ENCODE peak calls at places on chromosomes 7 and 10, in four cellular contexts. One of them, this sample, is unnamed.
A peak's percentile ranks its signal among the peaks of the same experiment; 100 is the strongest.

GRCh38 chr10:63264852-63265617 is 131.9 kb downstream of the NRBF2 start:
- DNase-seq in pancreas: no peak
- DNase-seq in RWPE2: no peak
- DNase-seq in cardiac fibroblast: peak; percentile 70
- DNase-seq in this sample: peak; percentile 57

GRCh38 chr7:8254667-8255066 is 7.3 kb downstream of the ICA1 start:
- DNase-seq in RWPE2: no peak
- DNase-seq in pancreas: peak; percentile 35
- DNase-seq in cardiac fibroblast: no peak
- DNase-seq in this sample: no peak

GRCh38 chr7:86904949-86905834 is 154.3 kb downstream of the ELAPOR2 start:
- DNase-seq in cardiac fibroblast: peak; percentile 45
- DNase-seq in RWPE2: no peak
- DNase-seq in pancreas: no peak
- DNase-seq in this sample: peak; percentile 43

GRCh38 chr10:109287858-109288257 is 635.5 kb downstream of the XPNPEP1 start:
- DNase-seq in cardiac fibroblast: no peak
- DNase-seq in pancreas: no peak
- DNase-seq in RWPE2: no peak
- DNase-seq in this sample: no peak

GRCh38 chr7:129434846-129435318 is 650 bp downstream of the STRIP2 start:
- DNase-seq in cardiac fibroblast: peak; percentile 35
- DNase-seq in RWPE2: no peak
- DNase-seq in pancreas: peak; percentile 58
- DNase-seq in this sample: peak; percentile 14

GRCh38 chr7:27151945-27152815 is at the start of gene HOXA3:
- DNase-seq in pancreas: peak; percentile 71
- DNase-seq in cardiac fibroblast: no peak
- DNase-seq in RWPE2: peak; percentile 70
- DNase-seq in this sample: no peak

GRCh38 chr10:122710576-122710975 is 10.9 kb upstream of the C10orf120 start:
- DNase-seq in cardiac fibroblast: no peak
- DNase-seq in RWPE2: no peak
- DNase-seq in pancreas: no peak
- DNase-seq in this sample: no peak

GRCh38 chr10:69332278-69333010 is 54.1 kb downstream of the HK1 start:
- DNase-seq in cardiac fibroblast: no peak
- DNase-seq in RWPE2: no peak
- DNase-seq in pancreas: no peak
- DNase-seq in this sample: no peak

GRCh38 chr7:22329816-22330524 is 27.0 kb downstream of the RAPGEF5 start:
- DNase-seq in RWPE2: no peak
- DNase-seq in cardiac fibroblast: no peak
- DNase-seq in pancreas: no peak
- DNase-seq in this sample: no peak

GRCh38 chr10:71255817-71256660 is 43.7 kb downstream of the UNC5B start:
- DNase-seq in RWPE2: peak; percentile 83
- DNase-seq in pancreas: peak; percentile 46
- DNase-seq in cardiac fibroblast: peak; percentile 95
- DNase-seq in this sample: peak; percentile 96

GRCh38 chr7:77569514-77570232 is 32.6 kb downstream of the PTPN12 start:
- DNase-seq in pancreas: no peak
- DNase-seq in cardiac fibroblast: peak; percentile 36
- DNase-seq in RWPE2: no peak
- DNase-seq in this sample: peak; percentile 33

GRCh38 chr7:52786174-52786573 is 249.3 kb upstream of the POM121L12 start:
- DNase-seq in RWPE2: no peak
- DNase-seq in pancreas: no peak
- DNase-seq in cardiac fibroblast: no peak
- DNase-seq in this sample: no peak

GRCh38 chr10:74029943-74030342 is 32.0 kb downstream of the VCL start:
- DNase-seq in cardiac fibroblast: no peak
- DNase-seq in RWPE2: no peak
- DNase-seq in pancreas: no peak
- DNase-seq in this sample: no peak

GRCh38 chr10:12645449-12645848 is 296.1 kb downstream of the CAMK1D start:
- DNase-seq in pancreas: no peak
- DNase-seq in cardiac fibroblast: no peak
- DNase-seq in RWPE2: no peak
- DNase-seq in this sample: no peak

GRCh38 chr7:70406419-70407189 is 725.3 kb upstream of the GALNT17 start:
- DNase-seq in pancreas: no peak
- DNase-seq in cardiac fibroblast: no peak
- DNase-seq in RWPE2: no peak
- DNase-seq in this sample: no peak

GRCh38 chr7:4702961-4703512 is 20.9 kb downstream of the FOXK1 start:
- DNase-seq in RWPE2: no peak
- DNase-seq in pancreas: peak; percentile 54
- DNase-seq in cardiac fibroblast: peak; percentile 52
- DNase-seq in this sample: peak; percentile 37
- H3K4me3 ChIP-seq in RWPE2: no peak overlapping the region
- H3K4me3 ChIP-seq in pancreas: no peak overlapping the region
- H3K4me3 ChIP-seq in cardiac fibroblast: no peak overlapping the region
- H3K4me3 ChIP-seq in this sample: no peak overlapping the region

DNA sequence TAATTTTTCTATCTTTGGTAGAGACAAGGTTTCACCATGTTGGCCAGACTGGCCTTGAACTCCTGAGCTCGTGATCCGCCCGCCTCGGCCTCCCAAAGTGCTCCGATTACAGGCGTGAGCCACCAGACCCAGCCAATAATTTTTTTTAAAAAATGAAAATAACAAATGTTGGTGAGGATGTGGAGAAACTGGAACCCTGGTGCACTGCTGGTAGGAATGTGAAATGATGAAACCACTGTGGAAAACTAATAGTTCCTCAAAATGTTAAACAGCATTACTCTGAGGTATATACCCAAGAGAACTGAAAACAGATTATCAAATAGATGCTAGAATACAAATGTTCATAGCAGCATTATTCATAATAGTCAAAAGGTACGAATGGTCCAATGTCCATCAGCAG is 23.0 kb upstream of the YWHAG start:
- DNase-seq in pancreas: no peak
- DNase-seq in cardiac fibroblast: no peak
- DNase-seq in RWPE2: no peak
- DNase-seq in this sample: no peak
- TF ChIP-seq CTCF in pancreas: no peak
- TF ChIP-seq CTCF in cardiac fibroblast: no peak
- TF ChIP-seq CTCF in RWPE2: no peak
- TF ChIP-seq CTCF in this sample: peak; percentile 29

GRCh38 chr10:16519250-16519907 is 2.3 kb downstream of the C1QL3 start:
- DNase-seq in pancreas: peak; percentile 61
- DNase-seq in cardiac fibroblast: no peak
- DNase-seq in RWPE2: no peak
- DNase-seq in this sample: no peak

GRCh38 chr10:16521311-16522016 is at the start of gene C1QL3:
- DNase-seq in pancreas: peak; percentile 58
- DNase-seq in RWPE2: no peak
- DNase-seq in cardiac fibroblast: peak; percentile 36
- DNase-seq in this sample: peak; percentile 15

GRCh38 chr10:16520900-16521299 is 779 bp downstream of the C1QL3 start:
- DNase-seq in cardiac fibroblast: peak; percentile 33
- DNase-seq in pancreas: peak; percentile 81
- DNase-seq in RWPE2: no peak
- DNase-seq in this sample: peak; percentile 9

GRCh38 chr10:16518822-16519221 is 2.9 kb downstream of the C1QL3 start:
- DNase-seq in pancreas: no peak
- DNase-seq in RWPE2: no peak
- DNase-seq in cardiac fibroblast: no peak
- DNase-seq in this sample: no peak

DNA sequence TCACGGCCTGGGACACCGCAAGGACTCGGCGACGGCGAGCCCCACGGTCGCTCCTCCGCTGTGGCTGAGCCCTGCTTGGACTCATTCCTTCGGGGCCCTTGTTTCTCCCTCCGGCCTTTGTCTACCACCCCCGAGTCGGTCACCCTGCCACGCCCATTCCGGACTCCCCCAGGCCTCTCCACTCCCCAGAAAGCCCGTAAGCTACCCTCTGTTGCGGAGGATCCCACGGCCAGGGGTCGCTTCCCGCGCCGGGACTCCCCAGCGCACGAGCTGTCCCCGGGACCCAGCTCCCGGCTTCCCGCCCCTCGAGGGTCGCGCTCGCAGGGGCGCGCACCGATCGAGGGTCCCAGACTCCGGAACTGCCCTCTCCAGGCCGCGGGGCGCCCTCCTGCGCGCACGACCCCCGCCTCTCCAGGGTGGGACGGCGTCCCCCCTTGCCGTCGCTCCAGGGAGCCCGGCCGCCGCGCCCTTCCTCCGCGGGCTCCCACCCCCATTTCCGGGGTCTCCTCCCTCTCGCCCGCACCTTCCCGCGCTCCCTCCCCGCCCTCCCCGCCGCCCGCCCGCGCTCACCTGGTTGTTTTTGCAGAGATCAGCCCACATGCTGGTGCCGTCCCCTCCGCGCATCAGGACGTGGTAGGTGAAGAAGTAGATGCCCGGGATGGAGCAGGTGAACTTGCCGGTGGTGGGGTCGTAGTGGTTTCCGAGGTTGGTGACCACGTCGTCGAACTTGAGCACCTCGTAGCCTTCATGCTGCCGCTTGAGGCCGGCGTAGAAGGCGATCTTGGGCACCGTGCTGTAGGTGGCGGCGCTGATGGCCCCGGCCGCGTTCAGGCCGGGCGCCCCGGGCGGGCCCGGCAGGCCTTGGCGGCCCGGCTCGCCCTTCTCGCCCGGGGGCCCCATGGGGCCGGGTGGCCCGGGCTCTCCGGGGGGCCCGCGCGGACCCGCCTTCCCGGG is 1.5 kb downstream of the C1QL3 start:
- DNase-seq in pancreas: peak; percentile 60
- DNase-seq in RWPE2: no peak
- DNase-seq in cardiac fibroblast: no peak
- DNase-seq in this sample: no peak
- H3K4me3 ChIP-seq in pancreas: no peak overlapping the region
- H3K4me3 ChIP-seq in RWPE2: peak overlapping the region; percentile 15
- H3K4me3 ChIP-seq in cardiac fibroblast: no peak overlapping the region
- H3K4me3 ChIP-seq in this sample: no peak overlapping the region

DNA sequence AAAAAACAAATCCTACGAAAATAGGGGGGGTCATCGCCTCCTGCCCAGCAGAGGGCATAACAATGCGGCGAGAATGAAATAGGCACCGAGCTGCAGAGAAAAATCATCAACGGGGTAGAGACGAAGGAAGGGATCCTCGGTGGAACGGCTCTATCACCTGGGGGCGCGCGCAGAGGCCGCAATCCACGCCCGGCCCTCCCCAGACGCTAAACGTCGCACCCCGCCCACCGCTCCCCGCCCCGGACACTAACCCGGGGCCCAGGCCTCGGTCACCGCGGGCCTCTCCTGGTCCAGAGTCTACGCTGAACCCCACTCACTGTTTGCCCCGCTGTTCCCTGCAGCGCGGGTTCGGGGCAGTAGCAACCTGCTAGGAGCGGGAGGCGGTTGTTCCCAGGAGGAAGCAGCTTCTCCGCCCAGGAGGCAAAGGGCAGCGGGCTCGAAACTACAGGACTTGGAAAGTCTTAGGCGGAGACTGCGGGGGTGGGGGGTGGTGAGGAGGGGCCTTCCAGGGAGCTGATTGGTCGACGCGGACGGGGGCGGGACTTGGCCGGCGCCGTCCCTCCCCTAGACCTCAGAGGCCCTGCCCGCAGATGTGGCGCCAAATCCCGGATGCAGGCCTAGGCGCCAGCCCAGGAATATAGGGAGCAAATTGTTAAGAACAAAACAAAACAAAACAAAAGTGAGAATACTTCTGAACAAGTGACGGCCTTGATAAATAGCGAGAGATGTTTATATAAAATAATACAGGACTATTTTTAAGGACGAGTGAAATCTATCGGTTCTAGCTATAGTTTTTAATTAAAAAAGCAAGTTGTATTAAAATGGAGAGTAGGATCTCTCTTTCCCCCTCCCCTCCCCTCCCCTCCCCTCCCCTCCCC is at the start of gene TCAF1:
- DNase-seq in RWPE2: peak; percentile 94
- DNase-seq in cardiac fibroblast: peak; percentile 98
- DNase-seq in pancreas: peak; percentile 97
- DNase-seq in this sample: peak; percentile 92
- TF ChIP-seq CTCF in RWPE2: peak; percentile 61
- TF ChIP-seq CTCF in cardiac fibroblast: peak; percentile 41
- TF ChIP-seq CTCF in pancreas: no peak
- TF ChIP-seq CTCF in this sample: peak; percentile 41

GRCh38 chr7:24908166-24908565 is 71.8 kb downstream of the OSBPL3 start:
- DNase-seq in cardiac fibroblast: no peak
- DNase-seq in RWPE2: no peak
- DNase-seq in pancreas: no peak
- DNase-seq in this sample: no peak
- H3K4me3 ChIP-seq in cardiac fibroblast: no peak overlapping the region
- H3K4me3 ChIP-seq in RWPE2: no peak overlapping the region
- H3K4me3 ChIP-seq in pancreas: no peak overlapping the region
- H3K4me3 ChIP-seq in this sample: no peak overlapping the region

DNA sequence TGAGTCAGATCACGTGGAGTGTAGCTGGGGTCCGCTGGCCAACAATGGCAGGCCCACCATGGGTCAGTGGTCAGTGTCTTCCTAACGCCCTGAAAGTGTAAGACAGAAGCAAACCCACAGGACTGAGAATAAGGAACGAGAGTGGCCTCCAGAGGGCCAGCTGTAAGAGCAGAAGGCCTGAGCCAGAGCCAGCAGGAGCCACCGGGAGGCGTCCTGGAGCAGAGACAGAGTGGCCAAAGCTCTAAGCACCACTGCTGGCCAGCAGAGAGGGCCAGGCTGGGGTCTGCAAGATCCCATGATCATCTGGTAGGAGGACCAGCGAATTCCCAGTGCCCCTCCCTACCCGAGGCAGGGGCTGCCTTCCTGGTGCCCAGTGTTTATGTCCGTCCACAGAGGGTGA is 9.2 kb downstream of the CCDC201 start:
- DNase-seq in RWPE2: no peak
- DNase-seq in cardiac fibroblast: no peak
- DNase-seq in pancreas: no peak
- DNase-seq in this sample: no peak
- TF ChIP-seq CTCF in RWPE2: no peak
- TF ChIP-seq CTCF in cardiac fibroblast: peak; percentile 43
- TF ChIP-seq CTCF in pancreas: no peak
- TF ChIP-seq CTCF in this sample: peak; percentile 15

GRCh38 chr7:29480456-29480855 is 83.2 kb upstream of the PRR15 start:
- DNase-seq in RWPE2: no peak
- DNase-seq in cardiac fibroblast: peak; percentile 42
- DNase-seq in pancreas: no peak
- DNase-seq in this sample: no peak
- H3K4me3 ChIP-seq in RWPE2: no peak overlapping the region
- H3K4me3 ChIP-seq in cardiac fibroblast: no peak overlapping the region
- H3K4me3 ChIP-seq in pancreas: no peak overlapping the region
- H3K4me3 ChIP-seq in this sample: no peak overlapping the region

GRCh38 chr10:50621981-50622496 is 1.7 kb downstream of the SGMS1 start:
- DNase-seq in RWPE2: peak; percentile 94
- DNase-seq in pancreas: peak; percentile 93
- DNase-seq in cardiac fibroblast: peak; percentile 98
- DNase-seq in this sample: peak; percentile 98
- TF ChIP-seq CTCF in RWPE2: peak; percentile 27
- TF ChIP-seq CTCF in pancreas: no peak
- TF ChIP-seq CTCF in cardiac fibroblast: no peak
- TF ChIP-seq CTCF in this sample: no peak